ENCODE peak calls at places on chromosome 13, in ten cellular contexts. One of them, this sample, is unnamed.

GRCh38 chr13:22014469-22014868 is 343.6 kb downstream of the FGF9 start:
- DNase-seq in ovary: no peak
- DNase-seq in stomach: no peak
- DNase-seq in PC-3: peak; percentile 20
- DNase-seq in GM23248: peak; percentile 66
- DNase-seq in left ventricle myocardium inferior: no peak
- DNase-seq in mucosa of descending colon: no peak
- DNase-seq in neuronal stem cell: no peak
- DNase-seq in fibroblast of lung: no peak
- DNase-seq in HAP-1: no peak
- DNase-seq in this sample: no peak

GRCh38 chr13:21549633-21550032 is 54.3 kb downstream of the MICU2 start:
- DNase-seq in ovary: no peak
- DNase-seq in stomach: no peak
- DNase-seq in PC-3: no peak
- DNase-seq in GM23248: no peak
- DNase-seq in left ventricle myocardium inferior: no peak
- DNase-seq in mucosa of descending colon: no peak
- DNase-seq in neuronal stem cell: no peak
- DNase-seq in fibroblast of lung: no peak
- DNase-seq in HAP-1: no peak
- DNase-seq in this sample: no peak

GRCh38 chr13:101454767-101455166 is 2.3 kb downstream of the ITGBL1 start:
- DNase-seq in ovary: no peak
- DNase-seq in stomach: no peak
- DNase-seq in PC-3: peak; percentile 86
- DNase-seq in GM23248: peak; percentile 54
- DNase-seq in left ventricle myocardium inferior: no peak
- DNase-seq in mucosa of descending colon: no peak
- DNase-seq in neuronal stem cell: no peak
- DNase-seq in fibroblast of lung: peak; percentile 11
- DNase-seq in HAP-1: no peak
- DNase-seq in this sample: no peak

GRCh38 chr13:84400711-84401110 is 518.4 kb upstream of the SLITRK1 start:
- DNase-seq in ovary: no peak
- DNase-seq in stomach: no peak
- DNase-seq in PC-3: peak; percentile 74
- DNase-seq in GM23248: peak; percentile 69
- DNase-seq in left ventricle myocardium inferior: no peak
- DNase-seq in mucosa of descending colon: no peak
- DNase-seq in neuronal stem cell: no peak
- DNase-seq in fibroblast of lung: peak; percentile 37
- DNase-seq in HAP-1: no peak
- DNase-seq in this sample: no peak

GRCh38 chr13:73945871-73946270 is 188.3 kb downstream of the KLF12 start:
- DNase-seq in ovary: peak; percentile 15
- DNase-seq in stomach: no peak
- DNase-seq in PC-3: no peak
- DNase-seq in GM23248: peak; percentile 61
- DNase-seq in left ventricle myocardium inferior: peak; percentile 53
- DNase-seq in mucosa of descending colon: no peak
- DNase-seq in neuronal stem cell: peak; percentile 23
- DNase-seq in fibroblast of lung: no peak
- DNase-seq in HAP-1: no peak
- DNase-seq in this sample: no peak

GRCh38 chr13:20442798-20443381 is 82.8 kb downstream of the CRYL1 start:
- DNase-seq in ovary: no peak
- DNase-seq in stomach: no peak
- DNase-seq in PC-3: peak; percentile 49
- DNase-seq in GM23248: no peak
- DNase-seq in left ventricle myocardium inferior: no peak
- DNase-seq in mucosa of descending colon: peak; percentile 83
- DNase-seq in neuronal stem cell: no peak
- DNase-seq in fibroblast of lung: no peak
- DNase-seq in HAP-1: no peak
- DNase-seq in this sample: no peak

GRCh38 chr13:67299731-67300130 is 69.6 kb upstream of the PCDH9 start:
- DNase-seq in ovary: no peak
- DNase-seq in stomach: no peak
- DNase-seq in PC-3: peak; percentile 6
- DNase-seq in GM23248: peak; percentile 34
- DNase-seq in left ventricle myocardium inferior: no peak
- DNase-seq in mucosa of descending colon: no peak
- DNase-seq in neuronal stem cell: no peak
- DNase-seq in fibroblast of lung: peak; percentile 28
- DNase-seq in HAP-1: no peak
- DNase-seq in this sample: no peak

GRCh38 chr13:78160793-78161192 is 242.2 kb upstream of the EDNRB start:
- DNase-seq in ovary: no peak
- DNase-seq in stomach: no peak
- DNase-seq in PC-3: peak; percentile 17
- DNase-seq in GM23248: peak; percentile 84
- DNase-seq in left ventricle myocardium inferior: no peak
- DNase-seq in mucosa of descending colon: no peak
- DNase-seq in neuronal stem cell: no peak
- DNase-seq in fibroblast of lung: peak; percentile 85
- DNase-seq in HAP-1: no peak
- DNase-seq in this sample: no peak

GRCh38 chr13:75132800-75133695 is 348.9 kb downstream of the TBC1D4 start:
- DNase-seq in ovary: no peak
- DNase-seq in stomach: no peak
- DNase-seq in PC-3: no peak
- DNase-seq in GM23248: no peak
- DNase-seq in left ventricle myocardium inferior: no peak
- DNase-seq in mucosa of descending colon: no peak
- DNase-seq in neuronal stem cell: no peak
- DNase-seq in fibroblast of lung: no peak
- DNase-seq in HAP-1: no peak
- DNase-seq in this sample: no peak

GRCh38 chr13:99691552-99691951 is 190.3 kb downstream of the TM9SF2 start:
- DNase-seq in ovary: no peak
- DNase-seq in stomach: no peak
- DNase-seq in PC-3: no peak
- DNase-seq in GM23248: no peak
- DNase-seq in left ventricle myocardium inferior: no peak
- DNase-seq in mucosa of descending colon: no peak
- DNase-seq in neuronal stem cell: no peak
- DNase-seq in fibroblast of lung: no peak
- DNase-seq in HAP-1: no peak
- DNase-seq in this sample: no peak

GRCh38 chr13:66154354-66154753 is 1075.8 kb downstream of the PCDH9 start:
- DNase-seq in ovary: no peak
- DNase-seq in stomach: no peak
- DNase-seq in PC-3: no peak
- DNase-seq in GM23248: no peak
- DNase-seq in left ventricle myocardium inferior: no peak
- DNase-seq in mucosa of descending colon: no peak
- DNase-seq in neuronal stem cell: no peak
- DNase-seq in fibroblast of lung: no peak
- DNase-seq in HAP-1: no peak
- DNase-seq in this sample: no peak

GRCh38 chr13:27379694-27380596 is 44.5 kb upstream of the GTF3A start:
- DNase-seq in ovary: peak; percentile 62
- DNase-seq in stomach: peak; percentile 88
- DNase-seq in PC-3: peak; percentile 76
- DNase-seq in GM23248: peak; percentile 78
- DNase-seq in left ventricle myocardium inferior: peak; percentile 36
- DNase-seq in mucosa of descending colon: peak; percentile 90
- DNase-seq in neuronal stem cell: peak; percentile 69
- DNase-seq in fibroblast of lung: no peak
- DNase-seq in HAP-1: peak; percentile 87
- DNase-seq in this sample: peak; percentile 50

GRCh38 chr13:48526269-48526668 is 6.6 kb downstream of the RCBTB2 start:
- DNase-seq in ovary: no peak
- DNase-seq in stomach: no peak
- DNase-seq in PC-3: no peak
- DNase-seq in GM23248: no peak
- DNase-seq in left ventricle myocardium inferior: no peak
- DNase-seq in mucosa of descending colon: no peak
- DNase-seq in neuronal stem cell: no peak
- DNase-seq in fibroblast of lung: no peak
- DNase-seq in HAP-1: no peak
- DNase-seq in this sample: no peak

GRCh38 chr13:40665061-40665753 is 1.2 kb downstream of the FOXO1 start:
- DNase-seq in ovary: peak; percentile 62
- DNase-seq in stomach: peak; percentile 40
- DNase-seq in PC-3: peak; percentile 26
- DNase-seq in GM23248: peak; percentile 43
- DNase-seq in left ventricle myocardium inferior: peak; percentile 54
- DNase-seq in mucosa of descending colon: peak; percentile 73
- DNase-seq in neuronal stem cell: peak; percentile 41
- DNase-seq in fibroblast of lung: no peak
- DNase-seq in HAP-1: peak; percentile 44
- DNase-seq in this sample: no peak

GRCh38 chr13:111115841-111116500 is 861 bp downstream of the ARHGEF7 start:
- DNase-seq in ovary: peak; percentile 56
- DNase-seq in stomach: no peak
- DNase-seq in PC-3: peak; percentile 42
- DNase-seq in GM23248: peak; percentile 94
- DNase-seq in left ventricle myocardium inferior: peak; percentile 69
- DNase-seq in mucosa of descending colon: peak; percentile 45
- DNase-seq in neuronal stem cell: peak; percentile 32
- DNase-seq in fibroblast of lung: peak; percentile 86
- DNase-seq in HAP-1: no peak
- DNase-seq in this sample: no peak
- H3K4me3 ChIP-seq in ovary: peak overlapping the region; percentile 47
- H3K4me3 ChIP-seq in stomach: peak overlapping the region; percentile 58
- H3K4me3 ChIP-seq in PC-3: peak overlapping the region; percentile 54
- H3K4me3 ChIP-seq in GM23248: peak overlapping the region; percentile 69
- H3K4me3 ChIP-seq in left ventricle myocardium inferior: peak overlapping the region; percentile 77
- H3K4me3 ChIP-seq in mucosa of descending colon: no peak overlapping the region
- H3K4me3 ChIP-seq in neuronal stem cell: peak overlapping the region; percentile 96
- H3K4me3 ChIP-seq in fibroblast of lung: peak overlapping the region; percentile 47
- H3K4me3 ChIP-seq in HAP-1: peak overlapping the region; percentile 11
- H3K4me3 ChIP-seq in this sample: peak overlapping the region; percentile 53

DNA sequence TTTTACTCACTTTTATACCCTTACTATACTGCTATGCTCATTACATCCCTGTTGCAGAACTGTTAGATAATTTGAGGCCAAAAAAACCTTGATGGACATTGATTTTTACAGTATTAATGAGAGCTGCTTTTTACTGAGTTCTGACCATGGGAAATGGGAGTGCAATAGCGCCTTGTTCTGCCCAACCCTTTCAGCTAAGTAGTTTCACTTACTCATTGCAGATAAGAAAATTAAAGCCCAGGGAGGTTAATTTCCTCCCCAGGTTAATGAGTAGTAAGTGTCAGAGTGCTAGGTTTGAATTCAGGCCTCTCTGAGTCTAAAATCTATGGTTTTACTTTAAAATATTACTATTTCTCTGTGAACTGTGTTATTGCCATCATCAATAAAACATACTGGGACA is 93.6 kb upstream of the RAP2A start:
- DNase-seq in ovary: no peak
- DNase-seq in stomach: no peak
- DNase-seq in PC-3: no peak
- DNase-seq in GM23248: no peak
- DNase-seq in left ventricle myocardium inferior: no peak
- DNase-seq in mucosa of descending colon: no peak
- DNase-seq in neuronal stem cell: no peak
- DNase-seq in fibroblast of lung: no peak
- DNase-seq in HAP-1: no peak
- DNase-seq in this sample: no peak
- H3K4me1 ChIP-seq in ovary: peaks cover 10% of the 10 kb centered on the region
- H3K4me1 ChIP-seq in stomach: peaks cover 16% of the 10 kb centered on the region
- H3K4me1 ChIP-seq in PC-3: peaks cover 17% of the 10 kb centered on the region
- H3K4me1 ChIP-seq in GM23248: peaks cover 14% of the 10 kb centered on the region
- H3K4me1 ChIP-seq in left ventricle myocardium inferior: peaks cover 82% of the 10 kb centered on the region
- H3K4me1 ChIP-seq in mucosa of descending colon: peaks cover 12% of the 10 kb centered on the region
- H3K4me1 ChIP-seq in neuronal stem cell: no peaks in the 10 kb centered on the region
- H3K4me1 ChIP-seq in fibroblast of lung: peaks cover 9% of the 10 kb centered on the region
- H3K4me1 ChIP-seq in HAP-1: peaks cover 12% of the 10 kb centered on the region
- H3K4me1 ChIP-seq in this sample: no peaks in the 10 kb centered on the region

DNA sequence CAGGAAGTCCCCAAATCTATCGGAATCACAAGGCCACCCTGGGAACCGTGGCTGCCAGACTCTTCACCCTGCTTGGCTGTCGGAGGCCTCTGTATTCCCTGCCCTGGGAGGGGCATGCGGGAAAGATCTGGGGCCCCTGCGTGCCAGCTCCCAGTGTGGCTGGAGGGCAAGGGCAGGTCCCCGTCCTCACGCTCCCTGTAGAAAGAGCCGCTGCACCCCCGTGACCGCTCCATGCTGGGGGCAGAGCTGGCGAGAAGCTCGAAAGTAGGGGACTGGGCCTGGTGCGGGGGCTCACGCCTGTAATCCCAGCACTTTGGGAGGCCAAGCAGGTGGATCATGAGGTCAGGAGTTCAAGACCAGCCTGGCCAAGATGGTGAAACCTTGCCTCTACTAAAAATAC is 208.4 kb upstream of the SOX1 start:
- DNase-seq in ovary: no peak
- DNase-seq in stomach: no peak
- DNase-seq in PC-3: no peak
- DNase-seq in GM23248: no peak
- DNase-seq in left ventricle myocardium inferior: no peak
- DNase-seq in mucosa of descending colon: no peak
- DNase-seq in neuronal stem cell: no peak
- DNase-seq in fibroblast of lung: no peak
- DNase-seq in HAP-1: no peak
- DNase-seq in this sample: no peak
- H3K9me3 ChIP-seq in ovary: no peaks in the 10 kb centered on the region
- H3K9me3 ChIP-seq in stomach: no peaks in the 10 kb centered on the region
- H3K9me3 ChIP-seq in PC-3: no peaks in the 10 kb centered on the region
- H3K9me3 ChIP-seq in GM23248: no peaks in the 10 kb centered on the region
- H3K9me3 ChIP-seq in left ventricle myocardium inferior: no peaks in the 10 kb centered on the region
- H3K9me3 ChIP-seq in mucosa of descending colon: no peaks in the 10 kb centered on the region
- H3K9me3 ChIP-seq in neuronal stem cell: no peaks in the 10 kb centered on the region
- H3K9me3 ChIP-seq in fibroblast of lung: no peaks in the 10 kb centered on the region
- H3K9me3 ChIP-seq in HAP-1: no peaks in the 10 kb centered on the region
- H3K9me3 ChIP-seq in this sample: no peaks in the 10 kb centered on the region

GRCh38 chr13:46643165-46643777 is 90.3 kb downstream of the LRCH1 start:
- DNase-seq in ovary: no peak
- DNase-seq in stomach: no peak
- DNase-seq in PC-3: no peak
- DNase-seq in GM23248: no peak
- DNase-seq in left ventricle myocardium inferior: no peak
- DNase-seq in mucosa of descending colon: no peak
- DNase-seq in neuronal stem cell: no peak
- DNase-seq in fibroblast of lung: no peak
- DNase-seq in HAP-1: no peak
- DNase-seq in this sample: no peak

GRCh38 chr13:46641274-46642081 is 88.5 kb downstream of the LRCH1 start:
- DNase-seq in ovary: no peak
- DNase-seq in stomach: peak; percentile 51
- DNase-seq in PC-3: no peak
- DNase-seq in GM23248: peak; percentile 34
- DNase-seq in left ventricle myocardium inferior: peak; percentile 44
- DNase-seq in mucosa of descending colon: no peak
- DNase-seq in neuronal stem cell: no peak
- DNase-seq in fibroblast of lung: no peak
- DNase-seq in HAP-1: no peak
- DNase-seq in this sample: no peak

GRCh38 chr13:46639033-46639981 is 86.3 kb downstream of the LRCH1 start:
- DNase-seq in ovary: no peak
- DNase-seq in stomach: no peak
- DNase-seq in PC-3: no peak
- DNase-seq in GM23248: no peak
- DNase-seq in left ventricle myocardium inferior: no peak
- DNase-seq in mucosa of descending colon: no peak
- DNase-seq in neuronal stem cell: no peak
- DNase-seq in fibroblast of lung: no peak
- DNase-seq in HAP-1: no peak
- DNase-seq in this sample: no peak

GRCh38 chr13:46640843-46641242 is 87.9 kb downstream of the LRCH1 start:
- DNase-seq in ovary: no peak
- DNase-seq in stomach: no peak
- DNase-seq in PC-3: peak; percentile 37
- DNase-seq in GM23248: peak; percentile 74
- DNase-seq in left ventricle myocardium inferior: no peak
- DNase-seq in mucosa of descending colon: no peak
- DNase-seq in neuronal stem cell: no peak
- DNase-seq in fibroblast of lung: peak; percentile 28
- DNase-seq in HAP-1: no peak
- DNase-seq in this sample: no peak

GRCh38 chr13:46642254-46642653 is 89.3 kb downstream of the LRCH1 start:
- DNase-seq in ovary: no peak
- DNase-seq in stomach: no peak
- DNase-seq in PC-3: no peak
- DNase-seq in GM23248: no peak
- DNase-seq in left ventricle myocardium inferior: no peak
- DNase-seq in mucosa of descending colon: no peak
- DNase-seq in neuronal stem cell: no peak
- DNase-seq in fibroblast of lung: no peak
- DNase-seq in HAP-1: no peak
- DNase-seq in this sample: no peak
- H3K4me3 ChIP-seq in ovary: no peak overlapping the region
- H3K4me3 ChIP-seq in stomach: no peak overlapping the region
- H3K4me3 ChIP-seq in PC-3: no peak overlapping the region
- H3K4me3 ChIP-seq in GM23248: no peak overlapping the region
- H3K4me3 ChIP-seq in left ventricle myocardium inferior: peak overlapping the region; percentile 43
- H3K4me3 ChIP-seq in mucosa of descending colon: no peak overlapping the region
- H3K4me3 ChIP-seq in neuronal stem cell: no peak overlapping the region
- H3K4me3 ChIP-seq in fibroblast of lung: no peak overlapping the region
- H3K4me3 ChIP-seq in HAP-1: no peak overlapping the region
- H3K4me3 ChIP-seq in this sample: no peak overlapping the region

This sample was measured in NT2/D1.